ENCODE peak calls at places on chromosomes 1 and 21, in six cellular contexts. L is aorta, E is PC-3, O is psoas muscle, I is cardiac muscle cell, V is body of pancreas. Q is an unnamed sample.
A peak's percentile ranks its signal among the peaks of the same experiment; 100 is the strongest.

GRCh38 chr21:39186676-39187075 is 3.4 kb upstream of the PSMG1 start:
- DNase-seq in L (no peak), E (no peak), O (no peak), I (no peak), V (no peak), Q (no peak)

GRCh38 chr1:155206891-155207577 is 663 bp downstream of the THBS3 start:
- DNase-seq in L (peak; percentile 95), E (peak; percentile 93), O (peak; percentile 90), I (peak; percentile 84), V (peak; percentile 83), Q (peak; percentile 83)

GRCh38 chr21:34031835-34032370 is 41.5 kb upstream of the MRPS6 start:
- DNase-seq in L (no peak), E (no peak), O (no peak), I (no peak), V (no peak), Q (no peak)

GRCh38 chr1:70458120-70458519 is 47.1 kb downstream of the CTH start:
- DNase-seq in L (no peak), E (no peak), O (no peak), I (no peak), V (no peak), Q (no peak)

GRCh38 chr1:16371725-16372124 is 4.7 kb downstream of the SZRD1 start:
- DNase-seq in L (peak; percentile 20), E (peak; percentile 57), O (no peak), I (peak; percentile 76), V (no peak), Q (no peak)

GRCh38 chr1:29975036-29975694 is 738.8 kb downstream of the PTPRU start:
- DNase-seq in L (no peak), E (peak; percentile 49), O (no peak), I (peak; percentile 41), V (no peak), Q (no peak)

GRCh38 chr1:214454619-214455396 is 96.6 kb downstream of the PTPN14 start:
- DNase-seq in L (no peak), E (peak; percentile 64), O (no peak), I (peak; percentile 64), V (peak; percentile 73), Q (no peak)

GRCh38 chr1:173405758-173406344 is 71.3 kb upstream of the PRDX6 start:
- DNase-seq in L (no peak), E (peak; percentile 100), O (no peak), I (peak; percentile 42), V (no peak), Q (no peak)

GRCh38 chr1:64019818-64020217 is 183.6 kb upstream of the UBE2U start:
- DNase-seq in L (no peak), E (no peak), O (no peak), I (peak; percentile 63), V (peak; percentile 25), Q (no peak)

GRCh38 chr1:20720631-20721051 is 2.8 kb upstream of the KIF17 start:
- DNase-seq in L (peak; percentile 39), E (no peak), O (peak; percentile 38), I (no peak), V (no peak), Q (no peak)

GRCh38 chr1:94648225-94649007 is 106.9 kb upstream of the F3 start:
- DNase-seq in L (peak; percentile 88), E (no peak), O (peak; percentile 76), I (peak; percentile 97), V (peak; percentile 91), Q (no peak)

GRCh38 chr1:164803366-164803765 is 244.4 kb downstream of the PBX1 start:
- DNase-seq in L (no peak), E (no peak), O (no peak), I (peak; percentile 69), V (no peak), Q (no peak)

GRCh38 chr1:226945106-226945857 is 5.2 kb downstream of the COQ8A start:
- DNase-seq in L (no peak), E (no peak), O (peak; percentile 83), I (no peak), V (peak; percentile 96), Q (no peak)

GRCh38 chr21:39020751-39021474 is 162.3 kb downstream of the PSMG1 start:
- DNase-seq in L (no peak), E (peak; percentile 14), O (no peak), I (peak; percentile 86), V (peak; percentile 27), Q (no peak)

GRCh38 chr1:214044438-214045214 is 56.9 kb downstream of the PROX1 start:
- DNase-seq in L (no peak), E (no peak), O (no peak), I (no peak), V (peak; percentile 51), Q (peak; percentile 58)

GRCh38 chr1:216447898-216448568 is 24.8 kb upstream of the USH2A start:
- DNase-seq in L (no peak), E (peak; percentile 93), O (no peak), I (no peak), V (no peak), Q (no peak)

GRCh38 chr1:12620142-12620865 is 2.3 kb upstream of the DHRS3 start:
- DNase-seq in L (peak; percentile 68), E (peak; percentile 52), O (no peak), I (no peak), V (no peak), Q (no peak)

GRCh38 chr1:58584082-58584895 is 7.2 kb upstream of the TACSTD2 start:
- DNase-seq in L (peak; percentile 88), E (peak; percentile 94), O (peak; percentile 68), I (peak; percentile 97), V (peak; percentile 69), Q (peak; percentile 57)

GRCh38 chr1:174068000-174068399 is 45.8 kb upstream of the RC3H1 start:
- DNase-seq in L (no peak), E (peak; percentile 44), O (no peak), I (no peak), V (no peak), Q (no peak)

GRCh38 chr1:93815738-93816110 is 63.3 kb downstream of the DNTTIP2 start:
- DNase-seq in L (no peak), E (no peak), O (no peak), I (no peak), V (no peak), Q (no peak)

GRCh38 chr1:181496759-181497158 is 13.4 kb downstream of the CACNA1E start:
- DNase-seq in L (no peak), E (no peak), O (no peak), I (no peak), V (no peak), Q (no peak)

GRCh38 chr1:228105269-228105995 is 2.3 kb upstream of the C1orf35 start:
- DNase-seq in L (peak; percentile 70), E (no peak), O (no peak), I (no peak), V (no peak), Q (no peak)

GRCh38 chr1:160768295-160768657 is 27.7 kb upstream of the LY9 start:
- DNase-seq in L (no peak), E (peak; percentile 61), O (peak; percentile 56), I (peak; percentile 34), V (no peak), Q (peak; percentile 77)

GRCh38 chr1:147109762-147110161 is 62.5 kb downstream of the PRKAB2 start:
- DNase-seq in L (no peak), E (no peak), O (no peak), I (no peak), V (no peak), Q (no peak)

GRCh38 chr1:100523038-100523649 is 14.8 kb upstream of the GPR88 start:
- DNase-seq in L (no peak), E (no peak), O (no peak), I (peak; percentile 54), V (no peak), Q (no peak)

GRCh38 chr1:193264313-193265065 is 78.1 kb upstream of the B3GALT2 start:
- DNase-seq in L (no peak), E (no peak), O (no peak), I (peak; percentile 57), V (no peak), Q (no peak)

GRCh38 chr1:205317311-205317917 is 4.1 kb downstream of the NUAK2 start:
- DNase-seq in L (peak; percentile 83), E (peak; percentile 85), O (peak; percentile 94), I (peak; percentile 55), V (peak; percentile 98), Q (peak; percentile 87)

GRCh38 chr1:54581621-54582035 is 33.6 kb downstream of the ACOT11 start:
- DNase-seq in L (peak; percentile 98), E (peak; percentile 71), O (peak; percentile 98), I (peak; percentile 92), V (peak; percentile 100), Q (peak; percentile 97)

GRCh38 chr21:42554251-42554937 is 40.7 kb downstream of the SLC37A1 start:
- DNase-seq in L (peak; percentile 36), E (no peak), O (peak; percentile 66), I (no peak), V (peak; percentile 13), Q (peak; percentile 35)

GRCh38 chr1:23854568-23854967 is 13.5 kb downstream of the FUCA1 start:
- DNase-seq in L (no peak), E (no peak), O (no peak), I (peak; percentile 10), V (no peak), Q (no peak)

GRCh38 chr1:47575855-47576757 is 138.3 kb downstream of the FOXD2 start:
- DNase-seq in L (no peak), E (no peak), O (no peak), I (no peak), V (no peak), Q (no peak)

GRCh38 chr1:8625981-8626898 is 191.2 kb downstream of the RERE start:
- DNase-seq in L (no peak), E (peak; percentile 85), O (no peak), I (peak; percentile 99), V (no peak), Q (no peak)

GRCh38 chr1:94083653-94084052 is 37.3 kb downstream of the ABCA4 start:
- DNase-seq in L (no peak), E (no peak), O (no peak), I (no peak), V (no peak), Q (no peak)

GRCh38 chr1:72869873-72870272 is 587.5 kb upstream of the NEGR1 start:
- DNase-seq in L (no peak), E (no peak), O (no peak), I (no peak), V (no peak), Q (no peak)
- H3K4me1 ChIP-seq in L (no peaks in the 10 kb centered on the region), E (no peaks in the 10 kb centered on the region), O (no peaks in the 10 kb centered on the region), I (no peaks in the 10 kb centered on the region), V (no peaks in the 10 kb centered on the region), Q (no peaks in the 10 kb centered on the region)

GRCh38 chr1:166843769-166844596 is 4.7 kb downstream of the POGK start:
- DNase-seq in L (no peak), E (no peak), O (no peak), I (peak; percentile 7), V (peak; percentile 30), Q (no peak)
- H3K36me3 ChIP-seq in L (no peaks in the 10 kb centered on the region), E (peaks cover 71% of the 10 kb centered on the region), O (peaks cover 9% of the 10 kb centered on the region), I (peaks cover 55% of the 10 kb centered on the region), V (peaks cover 17% of the 10 kb centered on the region), Q (peaks cover 82% of the 10 kb centered on the region)

DNA sequence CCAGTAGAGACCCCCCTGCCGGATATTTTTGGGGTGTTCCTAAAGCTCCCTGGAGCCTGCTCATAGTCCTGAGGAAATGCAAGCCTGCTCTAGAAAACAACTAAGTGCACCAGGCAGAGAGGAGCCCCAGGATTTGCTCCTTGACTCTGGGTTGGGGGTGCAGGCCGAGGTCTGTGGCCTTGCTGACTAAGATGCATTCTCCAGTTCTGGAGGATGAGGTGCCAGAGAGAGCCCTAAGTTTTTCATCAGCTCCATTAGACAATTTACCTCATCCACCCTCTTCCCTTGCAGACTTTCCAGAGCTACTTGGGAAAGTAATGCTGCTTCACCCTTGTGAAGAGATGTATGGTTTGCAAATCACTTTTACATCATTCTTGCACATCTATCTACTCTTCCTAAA is 9.1 kb downstream of the TUFT1 start:
- DNase-seq in L (peak; percentile 11), E (no peak), O (no peak), I (peak; percentile 15), V (no peak), Q (no peak)
- H3K4me1 ChIP-seq in L (peaks cover 6% of the 10 kb centered on the region), E (peaks cover 61% of the 10 kb centered on the region), O (peaks cover 17% of the 10 kb centered on the region), I (peaks cover 4% of the 10 kb centered on the region), V (peaks cover 35% of the 10 kb centered on the region), Q (peaks cover 4% of the 10 kb centered on the region)

GRCh38 chr1:10250663-10251062 is 40.3 kb downstream of the KIF1B start:
- DNase-seq in L (no peak), E (no peak), O (peak; percentile 69), I (no peak), V (no peak), Q (no peak)
- H3K36me3 ChIP-seq in L (no peaks in the 10 kb centered on the region), E (peaks cover 11% of the 10 kb centered on the region), O (no peaks in the 10 kb centered on the region), I (no peaks in the 10 kb centered on the region), V (no peaks in the 10 kb centered on the region), Q (no peaks in the 10 kb centered on the region)